ENCODE peak calls at places on chromosome 19, in five cellular contexts. U is CD4-positive, alpha-beta T cell; K is effector memory CD4-positive, alpha-beta T cell; G is GM23248; O is Panc1. A is an unnamed sample. For H3K27me3, the result is how much of the 10 kb centered on the place peaks cover.

GRCh38 chr19:495440-496332 is 600 bp upstream of the MADCAM1 start:
- DNase-seq in K (no peak), G (peak), O (no peak), U (no peak), A (no peak)

GRCh38 chr19:38742906-38743305 is 1.4 kb downstream of the CAPN12 start:
- DNase-seq in G (no peak), O (no peak), U (no peak), K (no peak), A (no peak)

GRCh38 chr19:16875584-16876555 is 12.9 kb upstream of the F2RL3 start:
- DNase-seq in O (no peak), U (no peak), K (no peak), G (no peak), A (no peak)

GRCh38 chr19:18274303-18274775 is at the start of gene IQCN:
- DNase-seq in O (no peak), K (no peak), G (peak), U (peak), A (no peak)

GRCh38 chr19:339262-339887 is 5.2 kb downstream of the MIER2 start:
- DNase-seq in G (peak), U (no peak), O (no peak), K (no peak), A (no peak)

GRCh38 chr19:50328257-50329145 is 676 bp downstream of the KCNC3 start:
- DNase-seq in K (no peak), G (peak), O (no peak), U (no peak), A (no peak)

GRCh38 chr19:12527034-12527836 is 24.0 kb downstream of the ZNF564 start:
- DNase-seq in G (peak), U (no peak), O (no peak), K (no peak), A (no peak)

GRCh38 chr19:6003976-6004375 is 26.0 kb upstream of the RANBP3 start:
- DNase-seq in U (no peak), O (no peak), G (no peak), K (no peak), A (no peak)

DNA sequence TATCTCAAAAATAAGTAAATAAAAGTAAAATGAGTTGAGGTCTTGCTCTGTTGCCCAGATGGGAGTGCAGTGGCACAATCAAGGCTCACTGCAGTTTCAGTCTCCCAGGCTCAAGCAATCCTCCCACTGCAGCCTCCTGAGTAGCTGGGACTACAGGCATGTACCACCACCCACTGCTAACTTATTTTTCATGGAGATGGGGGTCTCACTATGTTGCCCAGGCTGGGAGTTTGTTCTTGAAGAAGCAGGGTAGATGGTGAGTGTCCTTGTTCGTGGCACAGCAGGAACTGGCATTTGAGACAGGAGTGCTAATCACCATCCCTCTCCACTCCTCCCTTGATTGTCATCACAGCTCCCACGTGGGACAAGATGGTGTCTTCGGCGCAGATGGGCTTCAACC is 3.5 kb downstream of the NLRP2 start:
- DNase-seq in U (no peak), G (no peak), O (no peak), K (no peak), A (no peak)
- H3K27ac ChIP-seq in U (no peak), G (no peak), O (no peak), K (no peak), A (no peak)

DNA sequence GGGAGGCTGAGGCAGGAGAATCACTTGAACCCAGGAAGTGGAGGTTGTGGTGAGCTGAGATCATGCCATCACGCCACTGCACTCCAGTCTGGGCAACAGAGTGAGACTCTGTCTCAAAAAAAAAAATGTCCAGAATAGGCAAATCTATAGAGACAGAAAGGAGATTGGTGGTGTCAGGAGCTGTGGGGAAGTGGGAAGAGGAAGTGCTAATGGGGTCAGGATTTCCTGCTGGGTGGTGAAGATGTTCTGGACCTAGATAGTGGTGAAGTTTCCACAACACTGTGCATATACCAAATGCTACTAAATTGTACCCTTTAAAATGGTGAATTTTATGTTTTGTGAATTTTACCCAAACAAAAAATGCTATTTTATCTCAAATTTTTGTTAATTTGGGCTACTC is 7.6 kb upstream of the CYP4F3 start:
- DNase-seq in K (no peak), O (no peak), G (no peak), U (no peak), A (no peak)
- H3K27me3 ChIP-seq in K (under half), O (under half), G (under half), U (under half), A (under half)

GRCh38 chr19:42188665-42189064 is 28.8 kb downstream of the DEDD2 start:
- DNase-seq in U (no peak), O (no peak), K (no peak), G (no peak), A (no peak)

GRCh38 chr19:42179501-42179817 is 38.0 kb downstream of the DEDD2 start:
- DNase-seq in G (no peak), U (no peak), O (no peak), K (no peak), A (no peak)

GRCh38 chr19:42184401-42184861 is 33.0 kb downstream of the DEDD2 start:
- DNase-seq in O (no peak), U (peak), K (peak), G (peak), A (peak)

GRCh38 chr19:42189133-42189532 is 28.3 kb downstream of the DEDD2 start:
- DNase-seq in O (no peak), G (no peak), K (no peak), U (no peak), A (no peak)

GRCh38 chr19:42185281-42185680 is 32.2 kb downstream of the DEDD2 start:
- DNase-seq in O (no peak), U (no peak), K (no peak), G (peak), A (no peak)
- H3K27ac ChIP-seq in O (no peak), U (no peak), K (peak), G (peak), A (no peak)

GRCh38 chr19:47896019-47896418 is 9.9 kb upstream of the SULT2A1 start:
- DNase-seq in O (no peak), K (no peak), U (no peak), G (no peak), A (no peak)

GRCh38 chr19:47897857-47898256 is 11.7 kb upstream of the SULT2A1 start:
- DNase-seq in O (no peak), K (no peak), G (no peak), U (no peak), A (no peak)

GRCh38 chr19:47891923-47892666 is 6.0 kb upstream of the SULT2A1 start:
- DNase-seq in O (no peak), K (no peak), G (no peak), U (no peak), A (no peak)

GRCh38 chr19:47891622-47891922 is 5.5 kb upstream of the SULT2A1 start:
- DNase-seq in O (no peak), G (no peak), U (no peak), K (no peak), A (no peak)

DNA sequence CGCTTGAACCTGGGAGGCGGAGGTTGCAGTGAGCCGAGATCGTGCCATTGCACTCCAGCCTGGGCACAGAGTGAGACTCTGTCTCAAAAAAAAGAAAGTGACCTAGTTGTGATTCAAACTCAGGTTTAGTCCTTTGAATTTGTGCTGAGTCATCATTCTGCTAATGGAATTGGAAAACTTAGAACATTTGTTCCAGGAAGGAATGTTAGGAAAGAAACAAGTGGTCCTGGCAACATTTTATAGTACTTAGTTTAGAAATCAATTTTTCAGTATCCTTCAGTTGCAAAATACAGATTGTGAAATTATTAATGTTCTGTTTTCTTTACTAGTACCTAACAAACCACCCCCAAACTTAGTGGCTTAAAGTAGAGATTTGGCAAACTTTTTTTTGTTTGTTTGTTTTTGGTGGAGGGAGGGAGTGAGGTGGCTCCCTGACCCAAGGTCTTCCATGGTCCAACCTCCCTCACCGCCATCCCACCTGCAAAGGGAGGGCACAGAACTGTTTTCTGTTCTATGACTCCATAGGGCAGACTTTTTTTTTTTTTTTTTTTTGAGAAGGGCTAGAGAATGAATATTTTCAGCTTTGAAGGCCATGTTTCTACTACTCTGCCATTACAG is 9.2 kb upstream of the SULT2A1 start:
- DNase-seq in G (no peak), U (no peak), O (no peak), K (no peak), A (no peak)
- H3K27me3 ChIP-seq in G (under half), U (under half), O (under half), K (under half), A (under half)

DNA sequence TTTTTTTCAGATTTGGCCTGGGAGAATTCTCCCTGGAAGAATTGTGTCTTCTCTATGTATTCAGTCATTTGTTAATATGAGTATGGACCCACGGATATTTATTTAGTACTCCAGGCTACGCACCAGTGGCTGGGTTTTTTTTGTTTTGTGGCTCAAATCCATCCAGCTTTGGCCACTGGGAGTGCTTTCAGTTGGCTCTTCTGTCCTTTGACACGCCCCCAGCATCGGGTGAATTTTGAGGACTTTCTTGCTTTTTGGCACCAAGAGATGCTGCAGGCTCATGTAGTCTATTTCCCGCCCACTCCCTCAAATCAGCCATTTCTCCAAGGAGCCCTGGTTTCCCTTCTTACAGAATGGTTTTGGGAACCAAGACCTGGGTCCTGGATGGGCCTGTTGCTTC is 55.8 kb downstream of the SMARCA4 start:
- DNase-seq in K (no peak), U (no peak), O (no peak), G (no peak), A (no peak)
- H3K27ac ChIP-seq in K (no peak), U (no peak), O (no peak), G (no peak), A (no peak)

DNA sequence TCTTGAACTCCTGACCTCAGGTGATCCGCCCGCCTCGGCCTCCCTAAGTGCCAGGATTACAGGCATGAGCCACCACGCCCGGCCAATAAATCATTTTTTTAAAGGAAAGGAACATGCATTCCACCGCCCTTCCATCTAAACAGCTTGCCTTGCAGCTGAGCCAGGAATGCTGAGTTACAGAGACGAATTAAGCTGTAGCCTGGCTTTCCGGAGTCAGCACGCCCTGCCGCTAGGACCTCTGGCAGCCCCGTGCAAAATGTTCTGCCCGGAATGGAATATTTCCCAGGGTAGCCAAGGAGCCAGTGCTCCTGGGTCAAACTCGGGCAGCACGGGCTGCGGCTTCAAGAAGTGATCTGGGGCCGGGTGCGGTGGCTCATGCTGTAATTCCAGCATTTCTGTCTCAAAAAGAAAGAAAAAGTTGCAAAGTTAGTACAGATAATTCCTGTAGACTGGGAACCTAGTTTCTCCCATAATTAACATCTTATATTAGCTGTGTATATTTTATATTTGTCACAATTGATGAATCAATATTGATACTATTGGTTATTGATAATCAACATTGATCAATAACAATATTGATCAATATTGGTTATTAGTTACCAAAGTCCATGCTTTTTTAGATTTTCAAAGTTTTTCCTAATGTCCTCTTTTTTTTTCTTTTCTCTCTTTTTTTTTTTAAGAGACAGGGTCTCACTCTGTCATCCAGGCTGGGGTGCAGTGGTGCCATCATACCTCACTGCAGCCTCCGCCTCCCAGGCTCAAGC is 19.2 kb downstream of the ATCAY start:
- DNase-seq in K (no peak), U (no peak), O (no peak), G (no peak), A (no peak)
- H3K27me3 ChIP-seq in K (under half), U (under half), O (under half), G (under half), A (under half)

GRCh38 chr19:46729696-46730095 is 12.8 kb upstream of the PRKD2 start:
- DNase-seq in U (no peak), K (no peak), O (no peak), G (no peak), A (no peak)
- H3K27ac ChIP-seq in U (no peak), K (no peak), O (no peak), G (no peak), A (no peak)

DNA sequence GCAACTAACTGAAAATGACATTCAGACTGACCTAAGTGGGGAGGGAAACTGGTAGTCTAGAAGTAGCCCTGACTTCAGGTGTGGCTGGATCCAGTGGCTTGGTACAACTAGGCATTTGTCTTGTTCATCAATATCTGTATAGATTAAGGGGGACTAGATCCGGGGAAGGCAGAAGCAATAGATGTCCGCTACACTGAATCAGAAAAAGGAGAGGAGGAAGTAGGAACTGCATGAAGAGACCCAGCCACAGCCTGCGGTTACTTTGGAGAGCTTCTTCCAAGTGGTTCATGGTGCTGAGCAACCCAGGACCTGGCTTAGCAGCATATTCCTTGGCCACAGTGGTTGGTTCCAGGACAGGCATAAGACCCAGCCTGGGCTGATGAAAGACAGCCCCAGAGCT is 9.9 kb upstream of the PRODH2 start:
- DNase-seq in O (no peak), K (no peak), U (no peak), G (no peak), A (no peak)
- H3K27me3 ChIP-seq in O (under half), K (under half), U (under half), G (under half), A (under half)

GRCh38 chr19:28023064-28023463 is 1189.9 kb downstream of the UQCRFS1 start:
- DNase-seq in O (no peak), G (peak), K (no peak), U (no peak), A (no peak)
- H3K27ac ChIP-seq in O (no peak), G (no peak), K (no peak), U (no peak), A (no peak)

DNA sequence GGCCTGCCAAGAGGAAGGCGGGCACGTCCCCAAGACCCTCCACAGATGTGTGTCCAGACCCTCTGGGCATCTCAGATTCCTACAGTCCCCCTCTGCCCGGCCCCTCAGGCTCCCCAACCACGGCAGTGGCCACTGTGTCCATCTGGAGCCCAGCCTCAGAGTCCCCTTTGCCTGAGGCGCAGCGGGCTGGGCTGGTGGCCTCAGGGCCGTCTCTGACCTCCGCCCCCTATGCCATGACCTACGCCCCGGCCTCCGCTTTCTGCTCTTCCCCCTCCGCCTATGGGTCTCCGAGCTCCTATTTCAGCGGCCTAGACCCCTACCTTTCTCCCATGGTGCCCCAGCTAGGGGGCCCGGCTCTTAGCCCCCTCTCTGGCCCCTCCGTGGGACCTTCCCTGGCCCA is 17.7 kb downstream of the CRX start:
- DNase-seq in O (no peak), K (no peak), G (no peak), U (no peak), A (no peak)
- H3K27me3 ChIP-seq in O (under half), K (under half), G (under half), U (under half), A (under half)